ENCODE peak calls at places on chromosomes 3 and 15, in eight cellular contexts. W is stimulated activated effector memory CD8-positive, alpha-beta T cell treated with anti-CD3 and anti-CD28 coated beads, Interleukin-12 subunit alpha, Interleukin-12 subunit beta, amount 100 ng/mL, for 72 hours; O is stimulated activated CD4-positive, alpha-beta T cell treated with anti-CD3 and anti-CD28 coated beads, TNF-alpha, amount 100 ng/mL, for 24 hours; M is NCI-H1092 treated with DMSO at 0.1 percent for 48 hours; T is EL; K is activated T-helper 1 cell treated with anti-CD3 and anti-CD28 coated beads, Interleukin-12 subunit alpha, Interleukin-12 subunit beta, Interleukin-2, Interleukin-4 antibody, amounts not matched to agents 30 ng/mL and 10 ng/mL and 1 ng/mL, durations not matched to agents 14 hours and 24 hours and 36 hours; I is ovary; G is HAP-1. A is an unnamed sample.

GRCh38 chr3:16174976-16175901 is 759 bp downstream of the GALNT15 start:
- DNase-seq in W (no peak), O (no peak), M (no peak), T (no peak), K (no peak), I (no peak), G (no peak), A (no peak)

GRCh38 chr3:143596957-143597642 is 251.2 kb downstream of the SLC9A9 start:
- DNase-seq in W (no peak), O (no peak), M (no peak), T (no peak), K (no peak), I (peak; percentile 33), G (no peak), A (no peak)

GRCh38 chr3:131568460-131568859 is 65.7 kb upstream of the MRPL3 start:
- DNase-seq in W (no peak), O (no peak), M (no peak), T (no peak), K (no peak), I (no peak), G (no peak), A (no peak)

GRCh38 chr15:83287541-83288027 is 3.1 kb upstream of the BNC1 start:
- DNase-seq in W (no peak), O (no peak), M (no peak), T (peak; percentile 99), K (no peak), I (no peak), G (no peak), A (no peak)

GRCh38 chr3:77048186-77048585 is 8.3 kb downstream of the ROBO2 start:
- DNase-seq in W (no peak), O (no peak), M (no peak), T (no peak), K (no peak), I (no peak), G (no peak), A (no peak)

GRCh38 chr15:68278345-68279217 is 1.0 kb downstream of the FEM1B start:
- DNase-seq in W (no peak), O (no peak), M (peak; percentile 46), T (peak; percentile 53), K (no peak), I (no peak), G (peak; percentile 77), A (no peak)

GRCh38 chr15:90674476-90674875 is 42.7 kb upstream of the BLM start:
- DNase-seq in W (no peak), O (no peak), M (no peak), T (no peak), K (no peak), I (no peak), G (no peak), A (no peak)

GRCh38 chr3:13077431-13078157 is 4.4 kb upstream of the IQSEC1 start:
- DNase-seq in W (no peak), O (no peak), M (peak; percentile 94), T (no peak), K (no peak), I (no peak), G (no peak), A (no peak)

GRCh38 chr3:187684880-187685279 is 14.7 kb upstream of the SST start:
- DNase-seq in W (no peak), O (no peak), M (no peak), T (peak; percentile 55), K (no peak), I (no peak), G (no peak), A (no peak)

GRCh38 chr3:159881828-159882309 is 106.8 kb upstream of the IL12A start:
- DNase-seq in W (no peak), O (no peak), M (no peak), T (peak; percentile 53), K (no peak), I (no peak), G (no peak), A (no peak)

GRCh38 chr15:57557810-57558209 is 33.9 kb upstream of the MYZAP start:
- DNase-seq in W (no peak), O (no peak), M (no peak), T (no peak), K (no peak), I (no peak), G (no peak), A (no peak)

GRCh38 chr3:159028706-159029105 is 226.9 kb downstream of the MFSD1 start:
- DNase-seq in W (no peak), O (no peak), M (no peak), T (no peak), K (no peak), I (no peak), G (no peak), A (no peak)

GRCh38 chr15:62895905-62896316 is 146.6 kb upstream of the TPM1 start:
- DNase-seq in W (no peak), O (no peak), M (no peak), T (peak; percentile 91), K (no peak), I (no peak), G (no peak), A (no peak)

GRCh38 chr15:96882361-96882760 is 551.9 kb downstream of the NR2F2 start:
- DNase-seq in W (no peak), O (no peak), M (no peak), T (no peak), K (no peak), I (no peak), G (no peak), A (no peak)

GRCh38 chr15:67074886-67075229 is 9.5 kb downstream of the SMAD3 start:
- DNase-seq in W (no peak), O (no peak), M (no peak), T (peak; percentile 46), K (no peak), I (no peak), G (no peak), A (no peak)

GRCh38 chr15:58066042-58066867 is 744 bp upstream of the ALDH1A2 start:
- DNase-seq in W (peak; percentile 70), O (no peak), M (no peak), T (peak; percentile 68), K (peak; percentile 20), I (peak; percentile 81), G (peak; percentile 56), A (no peak)

GRCh38 chr3:101270158-101270557 is 50.2 kb downstream of the IMPG2 start:
- DNase-seq in W (no peak), O (no peak), M (peak; percentile 58), T (no peak), K (no peak), I (no peak), G (no peak), A (no peak)

GRCh38 chr3:535566-536416 is 339.2 kb downstream of the CHL1 start:
- DNase-seq in W (no peak), O (no peak), M (peak; percentile 23), T (no peak), K (no peak), I (peak; percentile 9), G (no peak), A (no peak)

GRCh38 chr15:57345584-57345983 is 30.7 kb upstream of the CGNL1 start:
- DNase-seq in W (no peak), O (no peak), M (peak; percentile 22), T (no peak), K (no peak), I (no peak), G (no peak), A (no peak)

GRCh38 chr3:29612536-29612935 is 331.7 kb downstream of the RBMS3 start:
- DNase-seq in W (no peak), O (no peak), M (no peak), T (no peak), K (no peak), I (no peak), G (no peak), A (no peak)

GRCh38 chr3:145639207-145639606 is 521.8 kb downstream of the PLOD2 start:
- DNase-seq in W (no peak), O (no peak), M (no peak), T (no peak), K (no peak), I (no peak), G (no peak), A (no peak)

GRCh38 chr3:139994891-139995290 is 59.9 kb downstream of the CLSTN2 start:
- DNase-seq in W (no peak), O (no peak), M (no peak), T (no peak), K (no peak), I (no peak), G (no peak), A (no peak)

GRCh38 chr15:52112203-52112750 is 298 bp downstream of the BCL2L10 start:
- DNase-seq in W (peak; percentile 60), O (no peak), M (peak; percentile 6), T (peak; percentile 19), K (peak; percentile 11), I (peak; percentile 43), G (no peak), A (peak; percentile 26)

GRCh38 chr3:196335004-196335403 is 3.2 kb downstream of the TM4SF19 start:
- DNase-seq in W (no peak), O (no peak), M (no peak), T (no peak), K (no peak), I (no peak), G (no peak), A (no peak)

GRCh38 chr15:28886431-28887343 is 913 bp downstream of the APBA2 start:
- DNase-seq in W (no peak), O (no peak), M (peak; percentile 4), T (peak; percentile 14), K (no peak), I (no peak), G (no peak), A (no peak)